ENCODE peak calls at places on chromosomes 13 and 19, in eight cellular contexts. W, D, J, V, P, T, M and L are unnamed samples.

GRCh38 chr19:45442927-45443461 is 19.3 kb upstream of the ERCC1 start:
- DNase-seq in W (no peak), D (peak), T (peak), J (peak), M (peak), P (no peak), V (peak), L (peak)

GRCh38 chr13:48050550-48050949 is 13.0 kb downstream of the NUDT15 start:
- DNase-seq in W (no peak), V (no peak), T (no peak), M (no peak), P (no peak), J (no peak), D (no peak), L (no peak)

GRCh38 chr19:6216996-6217751 is 62.6 kb downstream of the MLLT1 start:
- DNase-seq in J (no peak), D (no peak), W (no peak), T (peak), V (no peak), M (no peak), P (no peak), L (peak)

GRCh38 chr13:104004572-104004971 is 938.4 kb upstream of the SLC10A2 start:
- DNase-seq in M (no peak), V (no peak), D (no peak), J (no peak), P (peak), T (no peak), W (no peak), L (no peak)

GRCh38 chr19:46861691-46862503 is 1.1 kb downstream of the ARHGAP35 start:
- DNase-seq in P (no peak), M (no peak), T (no peak), J (no peak), V (peak), W (no peak), D (no peak), L (no peak)

GRCh38 chr13:97266734-97267417 is 44.7 kb downstream of the MBNL2 start:
- DNase-seq in M (no peak), V (peak), D (no peak), P (no peak), W (no peak), T (no peak), J (no peak), L (peak)

GRCh38 chr13:100513987-100514670 is 74.5 kb downstream of the GGACT start:
- DNase-seq in D (no peak), P (no peak), W (no peak), J (no peak), T (no peak), M (peak), V (peak), L (no peak)

GRCh38 chr19:49243129-49243528 is 81.9 kb downstream of the SLC6A16 start:
- DNase-seq in T (no peak), D (no peak), V (no peak), P (no peak), M (no peak), J (no peak), W (no peak), L (no peak)

GRCh38 chr13:39676315-39676876 is 20.9 kb downstream of the COG6 start:
- DNase-seq in T (no peak), W (no peak), J (peak), M (peak), D (no peak), V (peak), P (peak), L (peak)

GRCh38 chr13:46552302-46552680 is 679 bp upstream of the LRCH1 start:
- DNase-seq in P (no peak), J (no peak), T (no peak), D (no peak), V (no peak), M (no peak), W (no peak), L (no peak)

GRCh38 chr19:13812544-13812943 is 17.3 kb downstream of the ZSWIM4 start:
- DNase-seq in P (no peak), V (no peak), T (no peak), J (no peak), D (no peak), M (no peak), W (no peak), L (no peak)
- H3K4me3 ChIP-seq in P (no peak), V (no peak), T (no peak), J (no peak), D (no peak), M (no peak), W (no peak), L (no peak)

DNA sequence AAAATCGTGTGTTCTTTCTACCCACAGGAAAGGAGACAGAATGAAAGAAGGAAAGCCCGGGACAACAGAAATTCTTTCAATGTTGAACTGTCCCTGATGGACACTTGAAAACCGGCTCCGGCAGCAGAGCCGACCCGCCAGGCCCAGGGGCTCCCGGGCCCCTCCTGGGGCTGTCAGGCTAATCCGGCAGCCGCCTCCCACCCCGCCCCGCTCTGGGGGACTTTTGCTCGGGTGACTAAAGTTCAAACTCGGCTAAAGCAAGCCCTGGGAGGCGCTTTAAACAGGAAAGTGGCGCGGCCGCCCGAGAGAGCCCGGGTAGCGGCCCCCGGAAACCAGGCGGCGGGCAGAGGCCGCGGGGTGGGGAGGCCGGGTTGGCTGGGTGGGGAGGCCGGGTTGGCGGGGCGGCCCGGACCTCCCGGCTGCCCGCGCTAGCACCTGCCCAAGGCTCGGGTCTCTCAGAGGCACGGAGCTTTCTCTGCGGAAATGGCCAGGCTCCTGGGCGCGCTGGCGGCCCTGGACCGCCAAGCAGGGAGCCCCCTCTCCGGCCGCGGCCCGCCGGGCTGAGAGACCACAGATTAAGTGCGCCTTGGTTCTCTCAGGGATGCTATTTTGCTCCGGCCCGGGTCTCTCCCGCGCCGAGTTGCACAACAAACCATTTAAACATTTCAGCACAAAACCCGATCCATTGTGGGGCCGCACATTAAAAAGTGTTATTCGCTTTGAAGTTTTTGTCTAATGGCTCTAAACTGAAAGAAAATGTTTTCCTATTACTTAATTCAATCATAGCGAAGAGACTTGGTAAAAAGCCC is 2.6 kb upstream of the GSX1 start:
- DNase-seq in V (no peak), W (no peak), M (no peak), D (no peak), P (no peak), T (no peak), J (peak), L (no peak)
- TF ChIP-seq CTCF in V (no peak), W (no peak), M (no peak), D (no peak), P (no peak), T (no peak), J (no peak), L (no peak)

GRCh38 chr13:112764028-112764427 is 74.2 kb downstream of the ATP11A start:
- DNase-seq in P (no peak), V (no peak), T (no peak), W (no peak), M (no peak), J (no peak), D (no peak), L (no peak)
- H3K4me3 ChIP-seq in P (no peak), V (no peak), T (no peak), W (no peak), M (no peak), J (no peak), D (no peak), L (no peak)

GRCh38 chr19:54297759-54298305 is 15.1 kb downstream of the LILRA5 start:
- DNase-seq in T (peak), P (no peak), W (no peak), M (no peak), V (no peak), J (no peak), D (no peak), L (no peak)
- TF ChIP-seq CTCF in T (no peak), P (no peak), W (no peak), M (no peak), V (no peak), J (no peak), D (no peak), L (no peak)

GRCh38 chr19:3785464-3785937 is 680 bp downstream of the MATK start:
- DNase-seq in J (no peak), D (no peak), T (peak), V (no peak), P (no peak), M (no peak), W (no peak), L (no peak)
- H3K4me3 ChIP-seq in J (peak), D (peak), T (peak), V (no peak), P (no peak), M (no peak), W (peak), L (no peak)

DNA sequence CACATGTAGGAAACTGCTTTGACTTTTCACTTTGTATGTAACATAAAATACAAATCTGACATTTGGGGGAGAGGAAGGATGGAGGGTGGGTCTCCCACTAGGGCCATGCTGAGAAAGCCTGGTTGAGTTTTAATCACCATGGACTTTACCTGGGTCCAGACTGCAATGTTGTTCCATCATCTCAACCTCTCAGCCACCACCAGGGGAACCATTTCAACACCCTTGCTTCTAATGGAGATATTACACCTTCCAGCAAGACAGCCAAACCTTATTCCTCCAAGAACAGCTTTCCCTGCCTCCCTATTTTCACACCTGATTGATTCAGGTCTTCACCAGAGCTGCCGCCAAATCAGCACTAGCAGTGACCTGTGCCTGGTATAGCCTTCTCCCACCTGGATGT is 56.0 kb downstream of the ZAR1L start:
- DNase-seq in M (no peak), V (no peak), J (no peak), D (no peak), W (no peak), T (no peak), P (no peak), L (no peak)
- TF ChIP-seq CTCF in M (no peak), V (peak), J (no peak), D (no peak), W (no peak), T (no peak), P (peak), L (no peak)

GRCh38 chr19:50501186-50501567 is 9.8 kb downstream of the JOSD2 start:
- DNase-seq in V (no peak), T (peak), W (no peak), M (no peak), J (no peak), D (no peak), P (no peak), L (no peak)
- H3K4me3 ChIP-seq in V (no peak), T (no peak), W (no peak), M (no peak), J (no peak), D (no peak), P (no peak), L (no peak)

GRCh38 chr19:3082331-3082730 is 11.8 kb upstream of the GNA11 start:
- DNase-seq in W (no peak), D (no peak), M (no peak), J (no peak), V (no peak), P (no peak), T (no peak), L (no peak)

GRCh38 chr19:3083964-3084363 is 10.2 kb upstream of the GNA11 start:
- DNase-seq in M (no peak), D (no peak), V (no peak), T (no peak), W (no peak), P (no peak), J (no peak), L (no peak)

GRCh38 chr19:3080281-3080680 is 13.9 kb upstream of the GNA11 start:
- DNase-seq in W (no peak), J (no peak), D (peak), M (no peak), P (no peak), T (no peak), V (peak), L (no peak)

GRCh38 chr19:3075605-3076431 is 13.5 kb upstream of the TLE5 start:
- DNase-seq in V (peak), D (no peak), J (peak), W (no peak), T (peak), P (no peak), M (no peak), L (no peak)

GRCh38 chr19:3079578-3079977 is 14.6 kb upstream of the GNA11 start:
- DNase-seq in W (no peak), D (no peak), V (no peak), M (no peak), P (no peak), J (no peak), T (no peak), L (no peak)
- TF ChIP-seq CTCF in W (no peak), D (no peak), V (no peak), M (no peak), P (no peak), J (no peak), T (no peak), L (no peak)